ENCODE peak calls at places on chromosome 4, in eight cellular contexts. F is HCT116, U is psoas muscle, O is endodermal cell, P is lung, V is esophagus squamous epithelium, L is OCI-LY7, R is RWPE2. T is an unnamed sample.

GRCh38 chr4:185380320-185380719 is 15.4 kb downstream of the LRP2BP start:
- DNase-seq in F (no peak), U (no peak), O (no peak), P (no peak), V (no peak), L (no peak), R (no peak), T (no peak)

GRCh38 chr4:62410371-62411003 is 1210.4 kb downstream of the ADGRL3 start:
- DNase-seq in F (no peak), U (no peak), O (no peak), P (no peak), V (no peak), L (no peak), R (no peak), T (peak; percentile 66)

GRCh38 chr4:152255437-152255836 is 280.5 kb downstream of the FBXW7 start:
- DNase-seq in F (peak; percentile 48), U (no peak), O (no peak), P (no peak), V (no peak), L (no peak), R (no peak), T (peak; percentile 37)

GRCh38 chr4:4852591-4853362 is 6.7 kb upstream of the MSX1 start:
- DNase-seq in F (no peak), U (peak; percentile 54), O (peak; percentile 88), P (no peak), V (no peak), L (no peak), R (peak; percentile 63), T (no peak)

GRCh38 chr4:23884261-23884660 is 5.6 kb downstream of the PPARGC1A start:
- DNase-seq in F (no peak), U (no peak), O (no peak), P (no peak), V (no peak), L (no peak), R (no peak), T (peak; percentile 5)

GRCh38 chr4:91427171-91427570 is 876.6 kb upstream of the GRID2 start:
- DNase-seq in F (peak; percentile 16), U (no peak), O (no peak), P (no peak), V (no peak), L (no peak), R (no peak), T (no peak)

GRCh38 chr4:169225812-169226211 is 44.9 kb downstream of the SH3RF1 start:
- DNase-seq in F (peak; percentile 76), U (no peak), O (no peak), P (no peak), V (no peak), L (no peak), R (no peak), T (peak; percentile 25)

GRCh38 chr4:134337584-134337983 is 136.0 kb upstream of the PABPC4L start:
- DNase-seq in F (no peak), U (no peak), O (no peak), P (no peak), V (no peak), L (no peak), R (no peak), T (no peak)

GRCh38 chr4:169202143-169202699 is 68.5 kb downstream of the SH3RF1 start:
- DNase-seq in F (no peak), U (no peak), O (no peak), P (no peak), V (no peak), L (no peak), R (no peak), T (no peak)

GRCh38 chr4:73621357-73621756 is 1.1 kb upstream of the RASSF6 start:
- DNase-seq in F (no peak), U (no peak), O (no peak), P (no peak), V (no peak), L (no peak), R (no peak), T (no peak)

DNA sequence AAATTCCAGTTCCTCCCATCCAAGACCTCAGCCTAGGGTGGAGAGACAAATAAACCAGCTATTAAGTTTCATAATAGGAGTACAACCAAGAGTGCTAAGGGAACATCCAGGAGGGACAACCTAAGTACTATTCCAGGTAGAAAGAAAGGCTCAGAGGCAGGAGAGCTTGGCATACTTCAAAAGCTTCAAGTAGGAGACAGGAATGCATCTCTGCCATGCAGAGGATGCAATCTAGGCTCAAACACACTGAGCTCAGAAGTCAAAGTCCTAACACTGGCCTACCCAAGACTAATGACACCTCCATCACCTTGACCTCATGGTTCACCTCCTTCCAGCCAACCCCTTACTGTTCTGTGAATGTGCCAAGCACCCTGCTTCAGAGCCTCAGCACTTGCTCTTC is 8.1 kb downstream of the WDFY3 start:
- DNase-seq in F (no peak), U (no peak), O (no peak), P (no peak), V (no peak), L (no peak), R (no peak), T (no peak)
- H3K4me1 ChIP-seq in F (no peaks in the 10 kb centered on the region), U (peaks cover 58% of the 10 kb centered on the region), O (peaks cover 8% of the 10 kb centered on the region), P (peaks cover 24% of the 10 kb centered on the region), V (no peaks in the 10 kb centered on the region), L (no peaks in the 10 kb centered on the region), R (peaks cover 13% of the 10 kb centered on the region), T (peaks cover 15% of the 10 kb centered on the region)

GRCh38 chr4:145231906-145232700 is 51.7 kb upstream of the OTUD4 start:
- DNase-seq in F (no peak), U (no peak), O (no peak), P (no peak), V (no peak), L (no peak), R (no peak), T (no peak)
- TF ChIP-seq CTCF in F (no peak), U (no peak), O (no peak), P (no peak), V (no peak), L (no peak), R (no peak), T (no peak)

GRCh38 chr4:6916587-6917444 is 7.2 kb downstream of the TBC1D14 start:
- DNase-seq in F (peak; percentile 34), U (peak; percentile 70), O (peak; percentile 58), P (peak; percentile 64), V (no peak), L (no peak), R (no peak), T (no peak)

GRCh38 chr4:6917445-6918241 is 8.0 kb downstream of the TBC1D14 start:
- DNase-seq in F (peak; percentile 79), U (peak; percentile 83), O (peak; percentile 86), P (peak; percentile 91), V (peak; percentile 36), L (peak; percentile 56), R (no peak), T (no peak)

GRCh38 chr4:6915041-6916005 is 5.7 kb downstream of the TBC1D14 start:
- DNase-seq in F (no peak), U (peak; percentile 36), O (no peak), P (no peak), V (no peak), L (no peak), R (no peak), T (no peak)

GRCh38 chr4:6914448-6914847 is 4.8 kb downstream of the TBC1D14 start:
- DNase-seq in F (no peak), U (peak; percentile 34), O (no peak), P (no peak), V (no peak), L (no peak), R (no peak), T (no peak)

DNA sequence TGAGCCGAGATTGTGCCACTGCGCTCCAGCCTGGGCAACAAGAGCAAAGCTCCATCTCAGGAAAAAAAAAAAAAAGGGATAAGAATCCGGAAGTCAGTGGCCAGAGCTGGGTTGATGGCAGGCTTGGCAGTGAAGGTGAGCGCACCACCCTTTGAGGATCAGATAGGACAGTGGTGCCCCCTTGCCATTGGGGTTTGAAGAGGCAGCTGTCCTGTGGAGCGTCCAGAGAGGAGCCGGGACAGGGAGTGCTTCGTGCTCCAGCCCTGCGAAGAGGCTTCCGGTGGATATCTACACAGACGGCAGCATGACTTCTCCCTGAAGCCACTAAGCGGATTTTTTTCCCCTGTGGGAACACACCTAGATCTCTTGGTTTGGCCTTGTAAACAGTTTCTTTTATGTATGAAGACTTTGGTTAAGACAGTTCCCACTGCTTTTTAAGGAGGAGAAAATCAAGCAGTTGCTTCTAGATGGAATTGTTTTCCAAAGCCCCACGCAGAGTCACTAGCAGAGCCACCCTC is 6.5 kb downstream of the TBC1D14 start:
- DNase-seq in F (no peak), U (no peak), O (no peak), P (no peak), V (no peak), L (no peak), R (no peak), T (no peak)
- H3K4me1 ChIP-seq in F (peaks cover 44% of the 10 kb centered on the region), U (peaks cover 62% of the 10 kb centered on the region), O (no peaks in the 10 kb centered on the region), P (no peaks in the 10 kb centered on the region), V (peaks cover 21% of the 10 kb centered on the region), L (peaks cover 37% of the 10 kb centered on the region), R (peaks cover 6% of the 10 kb centered on the region), T (peaks cover 36% of the 10 kb centered on the region)

GRCh38 chr4:82215800-82216199 is 158.0 kb downstream of the HNRNPD start:
- DNase-seq in F (no peak), U (no peak), O (no peak), P (no peak), V (no peak), L (no peak), R (no peak), T (no peak)

GRCh38 chr4:82219346-82219745 is 154.4 kb downstream of the HNRNPD start:
- DNase-seq in F (no peak), U (no peak), O (no peak), P (no peak), V (no peak), L (no peak), R (no peak), T (no peak)

GRCh38 chr4:82213485-82214162 is 160.2 kb downstream of the HNRNPD start:
- DNase-seq in F (no peak), U (no peak), O (no peak), P (no peak), V (no peak), L (no peak), R (no peak), T (no peak)

GRCh38 chr4:82216231-82216630 is 157.6 kb downstream of the HNRNPD start:
- DNase-seq in F (no peak), U (no peak), O (no peak), P (no peak), V (no peak), L (no peak), R (no peak), T (no peak)

DNA sequence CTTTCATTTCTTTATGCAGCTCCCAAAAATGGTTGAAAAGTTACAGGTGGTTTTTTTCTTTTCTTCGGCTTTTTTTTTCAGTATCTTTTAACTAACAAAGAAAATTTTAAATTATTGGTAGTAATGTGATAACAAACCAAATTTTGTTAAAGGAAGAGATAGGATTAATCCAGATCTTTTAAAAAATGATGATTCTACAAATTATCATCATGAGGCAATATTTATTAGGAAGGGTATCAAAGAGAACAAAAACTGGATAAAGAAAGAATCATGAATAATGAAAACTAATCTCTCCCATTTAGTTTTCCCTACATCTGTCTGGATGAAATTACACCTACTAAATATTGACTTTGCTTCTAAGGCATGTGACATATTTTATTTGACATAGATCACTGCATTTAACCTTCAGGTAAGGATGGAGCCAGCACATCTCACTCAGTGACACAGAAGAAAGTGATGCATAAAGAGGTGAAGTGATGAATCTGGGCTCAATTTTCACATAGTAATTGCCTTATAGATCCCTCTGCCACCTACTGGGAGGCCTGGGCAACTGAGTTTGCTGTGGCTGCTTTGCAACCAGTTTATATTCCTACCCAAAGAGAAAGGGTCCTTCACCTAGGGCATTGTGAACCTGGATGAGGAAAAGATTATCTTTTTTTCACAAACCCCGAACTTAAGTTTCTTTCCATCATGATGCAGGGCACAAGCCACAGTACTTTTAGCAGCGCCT is 155.6 kb downstream of the HNRNPD start:
- DNase-seq in F (peak; percentile 10), U (no peak), O (no peak), P (no peak), V (no peak), L (peak; percentile 28), R (no peak), T (no peak)
- TF ChIP-seq CTCF in F (peak; percentile 58), U (no peak), O (peak; percentile 69), P (no peak), V (peak; percentile 38), L (peak; percentile 75), R (peak; percentile 45), T (peak; percentile 48)